ENCODE peak calls at places on chromosomes 7 and 10, in four cellular contexts. E is AG04449, P is HFFc6, K is Panc1. B is an unnamed sample.

GRCh38 chr10:131653140-131653539 is 247.7 kb upstream of the PPP2R2D start:
- DNase-seq in E (no peak), P (no peak), K (no peak), B (no peak)

GRCh38 chr7:90178166-90178565 is 23.9 kb downstream of the STEAP1 start:
- DNase-seq in E (no peak), P (no peak), K (no peak), B (no peak)

GRCh38 chr7:41438919-41439882 is 263.7 kb downstream of the INHBA start:
- DNase-seq in E (no peak), P (no peak), K (no peak), B (no peak)

GRCh38 chr10:84424731-84425165 is 96.4 kb downstream of the CCSER2 start:
- DNase-seq in E (peak), P (peak), K (peak), B (no peak)

GRCh38 chr7:2830609-2831376 is 13.3 kb downstream of the GNA12 start:
- DNase-seq in E (no peak), P (no peak), K (no peak), B (no peak)

GRCh38 chr7:26690135-26690534 is 174.3 kb downstream of the SKAP2 start:
- DNase-seq in E (no peak), P (no peak), K (no peak), B (no peak)

GRCh38 chr10:123555616-123556015 is 110.5 kb upstream of the GPR26 start:
- DNase-seq in E (no peak), P (no peak), K (no peak), B (no peak)

GRCh38 chr10:15433850-15434537 is 62.9 kb upstream of the FAM171A1 start:
- DNase-seq in E (no peak), P (peak), K (no peak), B (no peak)

GRCh38 chr7:86407291-86407690 is 236.4 kb upstream of the GRM3 start:
- DNase-seq in E (no peak), P (no peak), K (no peak), B (no peak)

GRCh38 chr10:83373659-83374058 is 765.6 kb upstream of the GHITM start:
- DNase-seq in E (no peak), P (no peak), K (no peak), B (no peak)

GRCh38 chr10:110069502-110069982 is 61.8 kb downstream of the ADD3 start:
- DNase-seq in E (no peak), P (no peak), K (no peak), B (no peak)

GRCh38 chr7:129748710-129749109 is 137.2 kb downstream of the NRF1 start:
- DNase-seq in E (no peak), P (no peak), K (no peak), B (no peak)

GRCh38 chr7:6121141-6121540 is 90.0 kb downstream of the ANKRD61 start:
- DNase-seq in E (no peak), P (peak), K (no peak), B (no peak)

GRCh38 chr7:115300228-115300870 is 378.5 kb downstream of the MDFIC start:
- DNase-seq in E (no peak), P (peak), K (no peak), B (no peak)

GRCh38 chr10:75294031-75294437 is 58.3 kb upstream of the COMTD1 start:
- DNase-seq in E (no peak), P (no peak), K (no peak), B (no peak)

GRCh38 chr7:155454183-155455112 is 3.5 kb upstream of the EN2 start:
- DNase-seq in E (no peak), P (no peak), K (no peak), B (no peak)

GRCh38 chr7:155456772-155457543 is 971 bp upstream of the EN2 start:
- DNase-seq in E (no peak), P (no peak), K (no peak), B (no peak)

GRCh38 chr7:155456517-155456771 is 1.5 kb upstream of the EN2 start:
- DNase-seq in E (no peak), P (no peak), K (no peak), B (no peak)

GRCh38 chr7:155455132-155455693 is 2.7 kb upstream of the EN2 start:
- DNase-seq in E (no peak), P (no peak), K (no peak), B (no peak)

DNA sequence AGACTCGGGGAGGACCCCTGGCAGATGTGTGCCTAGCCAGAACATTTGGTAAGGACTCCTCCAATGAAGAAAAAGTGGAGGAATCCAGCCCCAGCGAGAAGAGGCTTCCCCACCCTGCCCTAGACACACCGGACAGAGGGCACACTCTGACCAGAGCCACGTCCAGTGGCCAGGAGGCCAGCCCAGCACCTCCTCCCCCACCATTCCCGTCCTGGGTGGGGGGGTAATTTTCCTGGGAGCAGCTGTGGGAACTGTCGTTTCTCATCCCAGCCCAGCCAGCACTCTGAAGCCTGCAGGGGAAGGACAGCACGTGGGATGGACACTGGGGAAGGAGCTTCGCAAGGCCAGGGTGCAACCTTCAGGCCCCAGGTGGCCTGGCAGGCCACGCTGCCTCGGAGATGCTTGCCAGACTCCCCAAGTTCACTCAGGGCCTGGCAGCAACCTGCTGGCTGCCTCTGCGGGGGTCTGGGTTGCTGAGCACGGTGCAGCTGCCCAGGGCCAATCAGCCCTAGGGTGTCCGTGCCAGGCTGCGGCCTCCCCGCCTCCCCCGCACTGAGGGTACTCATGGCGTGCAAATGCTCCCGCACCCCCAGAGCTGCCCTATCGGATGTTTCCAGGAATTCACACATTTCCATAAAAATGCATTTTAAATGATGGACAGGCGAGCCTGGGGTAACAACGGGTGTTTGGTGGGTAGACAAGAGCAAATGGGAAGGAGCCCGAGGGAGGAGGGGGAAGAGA is 2.0 kb upstream of the EN2 start:
- DNase-seq in E (no peak), P (no peak), K (no peak), B (no peak)
- TF ChIP-seq CTCF in E (no peak), P (no peak), K (no peak), B (no peak)

GRCh38 chr10:5623081-5623748 is 43.2 kb downstream of the ASB13 start:
- DNase-seq in E (peak), P (peak), K (no peak), B (peak)
- TF ChIP-seq CTCF in E (peak), P (peak), K (peak), B (peak)

DNA sequence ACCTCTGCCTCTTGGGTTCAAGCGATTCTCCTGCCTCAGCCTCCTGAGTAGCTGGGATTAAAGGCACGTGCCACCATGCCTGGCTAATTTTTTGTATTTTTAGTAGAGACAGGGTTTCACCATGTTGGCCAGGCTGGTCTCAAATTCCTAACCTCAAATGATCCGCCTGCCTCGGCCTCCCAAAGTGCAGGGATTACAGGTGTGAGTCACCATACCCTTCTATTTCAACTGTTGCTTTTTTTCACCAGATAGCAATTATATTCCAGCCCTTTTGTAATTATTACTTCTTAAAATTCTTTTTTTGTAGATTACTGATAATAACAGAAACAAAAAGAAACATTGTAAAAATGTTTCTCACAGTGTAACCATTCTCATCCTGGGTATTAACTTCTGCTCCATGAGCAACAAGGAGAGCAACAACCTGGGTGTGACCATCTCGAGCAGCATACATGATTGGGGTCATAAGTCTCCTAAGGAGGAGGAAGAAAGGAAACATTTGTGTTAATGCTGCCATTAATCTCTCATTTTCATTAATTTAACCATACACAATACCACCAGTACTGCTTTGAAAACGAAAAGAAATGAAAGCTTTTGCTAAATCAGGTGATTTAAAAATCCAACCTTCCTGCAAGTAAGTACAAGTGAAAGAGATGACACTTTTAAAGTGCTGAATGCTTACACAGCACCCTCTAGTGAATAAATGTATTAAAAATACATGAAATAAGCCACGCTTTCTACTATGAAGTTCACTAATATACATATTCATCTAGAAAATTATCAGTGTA is 41.8 kb downstream of the ASZ1 start:
- DNase-seq in E (no peak), P (no peak), K (peak), B (no peak)
- TF ChIP-seq CTCF in E (peak), P (peak), K (peak), B (no peak)

GRCh38 chr10:93977442-93977841 is 16.3 kb upstream of the PLCE1 start:
- DNase-seq in E (no peak), P (no peak), K (no peak), B (no peak)
- TF ChIP-seq CTCF in E (no peak), P (peak), K (peak), B (no peak)